ENCODE peak calls at places on chromosomes 16 and 17, in four cellular contexts. W is endothelial cell of umbilical vein, P is cardiac muscle cell, H is adrenal gland. T is an unnamed sample.

GRCh38 chr16:68786685-68787418 is 49.8 kb downstream of the CDH1 start:
- DNase-seq in H (no peak), W (no peak), P (no peak), T (peak; percentile 90)

GRCh38 chr16:73572135-73572534 is 524.2 kb upstream of the ZFHX3 start:
- DNase-seq in W (no peak), H (peak; percentile 95), P (peak; percentile 96), T (peak; percentile 37)

GRCh38 chr17:81032641-81033422 is 2.1 kb upstream of the BAIAP2 start:
- DNase-seq in H (no peak), P (no peak), W (no peak), T (no peak)

GRCh38 chr16:46691720-46692119 is 2.3 kb downstream of the ORC6 start:
- DNase-seq in P (no peak), W (peak; percentile 57), H (no peak), T (no peak)

GRCh38 chr17:41013606-41014005 is 4.7 kb upstream of the KRTAP3-1 start:
- DNase-seq in P (no peak), H (no peak), W (no peak), T (peak; percentile 49)

GRCh38 chr17:35734396-35734795 is 3.0 kb downstream of the RASL10B start:
- DNase-seq in P (no peak), H (no peak), W (no peak), T (no peak)

GRCh38 chr16:11257131-11257938 is 1.3 kb upstream of the SOCS1 start:
- DNase-seq in W (peak; percentile 79), P (peak; percentile 82), H (peak; percentile 86), T (peak; percentile 88)

GRCh38 chr16:26569793-26570192 is 496.9 kb upstream of the C16orf82 start:
- DNase-seq in W (no peak), H (peak; percentile 8), P (peak; percentile 19), T (no peak)

GRCh38 chr16:58649707-58650106 is 20.1 kb upstream of the CNOT1 start:
- DNase-seq in H (no peak), P (no peak), W (no peak), T (no peak)

DNA sequence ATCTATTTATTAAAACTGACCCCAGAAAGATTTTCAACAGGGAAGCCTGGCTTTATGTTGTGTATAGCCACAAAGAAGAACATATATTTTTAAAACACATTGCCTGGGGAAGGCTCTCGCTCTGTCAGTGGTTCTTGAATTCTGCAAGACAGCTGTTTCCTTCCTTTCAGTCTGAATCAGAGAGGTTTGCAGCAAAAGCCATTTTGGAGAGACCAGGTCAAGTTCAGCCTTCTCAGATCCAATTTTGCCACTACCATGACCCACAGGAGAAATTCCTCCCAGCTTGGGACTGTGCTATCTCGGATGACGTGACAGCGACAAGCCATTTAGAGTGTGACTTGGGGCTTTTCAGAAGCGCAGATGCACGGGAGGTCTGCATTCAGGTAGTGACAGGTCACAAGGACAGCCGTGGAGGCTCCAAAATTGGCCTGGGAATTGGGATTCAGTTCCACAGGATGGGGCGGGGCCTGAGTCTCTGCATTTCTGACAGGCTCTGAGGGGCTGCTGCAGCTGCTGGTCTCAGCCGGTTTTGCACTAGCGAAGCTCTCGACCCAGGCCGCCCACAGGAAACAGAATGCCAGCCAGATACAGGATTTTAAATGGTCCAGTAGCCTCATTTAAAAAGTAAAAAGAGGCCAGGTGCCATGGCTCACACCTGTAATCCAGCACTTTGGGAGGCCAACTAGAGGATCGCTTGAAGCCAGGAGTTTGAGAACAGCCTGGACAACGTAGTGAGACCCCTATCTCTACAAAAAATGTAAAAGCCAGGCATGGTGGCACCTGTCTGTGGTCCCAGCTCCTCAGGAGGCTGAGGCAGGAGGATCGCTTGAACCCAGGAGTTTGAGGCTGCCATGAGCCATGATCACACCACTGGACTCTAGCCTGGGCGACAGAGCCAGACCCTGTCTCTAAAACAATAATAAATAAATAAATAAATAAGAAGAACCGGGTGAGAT is 196.6 kb upstream of the CIBAR2 start:
- DNase-seq in P (no peak), H (no peak), W (peak; percentile 46), T (peak; percentile 70)
- H3K27ac ChIP-seq in P (peak overlapping the region; percentile 93), H (peak overlapping the region; percentile 6), W (no peak overlapping the region), T (peak overlapping the region; percentile 90)

DNA sequence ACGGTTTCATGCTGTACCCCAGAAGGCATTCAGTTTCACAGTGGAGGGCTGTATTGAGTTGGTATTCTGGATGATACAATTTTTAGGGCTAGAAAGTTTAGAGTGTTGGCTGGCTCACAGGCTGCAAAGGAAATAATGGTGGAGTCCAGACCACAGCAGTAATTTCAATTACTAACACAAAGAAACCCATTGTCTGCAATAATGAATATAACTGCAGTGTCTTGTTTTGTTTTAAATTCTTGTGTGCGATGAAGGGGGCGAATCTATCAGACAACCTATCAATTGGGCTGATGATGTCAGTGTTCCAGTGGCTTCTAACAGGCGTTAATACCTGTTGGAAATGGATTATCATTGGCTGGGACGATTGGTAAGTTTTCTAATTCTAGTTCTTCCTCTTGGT is 1.5 kb downstream of the SP2 start:
- DNase-seq in P (no peak), H (no peak), W (no peak), T (no peak)
- H3K4me3 ChIP-seq in P (peak overlapping the region; percentile 78), H (peak overlapping the region; percentile 75), W (peak overlapping the region; percentile 74), T (peak overlapping the region; percentile 94)

GRCh38 chr16:75624921-75625334 is 1.8 kb upstream of the ADAT1 start:
- DNase-seq in W (no peak), H (no peak), P (no peak), T (no peak)
- H3K27me3 ChIP-seq in W (no peaks in the 10 kb centered on the region), H (no peaks in the 10 kb centered on the region), P (no peaks in the 10 kb centered on the region), T (no peaks in the 10 kb centered on the region)

DNA sequence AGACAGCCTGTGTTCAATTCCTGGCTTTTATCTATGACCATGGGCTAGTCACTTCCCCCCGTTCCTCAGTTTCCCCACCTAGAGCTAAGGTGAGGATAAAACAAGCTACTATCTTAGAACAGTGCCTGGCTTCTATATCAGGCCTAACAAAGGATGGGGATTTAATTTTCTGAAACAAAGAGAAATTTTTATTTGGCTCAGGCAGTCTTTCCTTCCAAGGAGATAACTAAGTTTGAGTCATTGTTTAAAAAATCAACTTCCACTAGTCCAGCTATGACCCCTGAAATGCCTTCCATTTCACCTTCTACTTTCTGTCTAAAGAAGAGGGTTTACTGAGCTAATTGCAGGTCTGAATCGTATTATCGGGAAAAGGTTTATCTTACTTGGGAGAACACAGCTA is 99.0 kb downstream of the CMIP start:
- DNase-seq in W (peak; percentile 52), P (no peak), H (no peak), T (no peak)
- H3K27ac ChIP-seq in W (peak overlapping the region; percentile 40), P (no peak overlapping the region), H (peak overlapping the region; percentile 28), T (no peak overlapping the region)

GRCh38 chr16:75147968-75148310 is 385 bp upstream of the ZFP1 start:
- DNase-seq in W (no peak), H (no peak), P (no peak), T (no peak)
- H3K4me3 ChIP-seq in W (peak overlapping the region; percentile 71), H (peak overlapping the region; percentile 88), P (no peak overlapping the region), T (peak overlapping the region; percentile 98)

DNA sequence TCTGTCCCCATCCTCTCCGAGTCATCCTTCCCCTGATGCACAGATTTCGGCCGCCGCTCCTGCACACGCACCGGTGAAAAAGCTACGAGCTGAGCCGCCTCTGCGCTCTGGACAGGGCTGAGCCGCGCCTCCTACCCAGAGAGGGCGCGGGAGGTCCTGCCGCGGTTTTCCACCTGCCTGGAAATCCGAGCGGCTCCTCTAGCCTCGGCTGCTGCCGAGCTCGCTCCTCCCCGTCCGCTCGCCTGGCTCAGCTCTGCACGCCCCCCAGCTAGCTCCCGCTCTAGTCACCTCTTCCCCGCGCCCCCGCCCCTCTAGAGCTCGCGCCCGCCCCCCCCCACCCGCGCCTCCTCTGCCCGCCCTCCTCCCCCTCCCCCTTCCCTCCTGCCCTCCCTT is 198 bp upstream of the SHISA9 start:
- DNase-seq in H (no peak), W (no peak), P (peak; percentile 51), T (no peak)
- H3K27me3 ChIP-seq in H (peaks cover 39% of the 10 kb centered on the region), W (peaks cover 45% of the 10 kb centered on the region), P (peaks cover 85% of the 10 kb centered on the region), T (no peaks in the 10 kb centered on the region)

GRCh38 chr17:64747938-64748540 is 85.9 kb upstream of the SMURF2 start:
- DNase-seq in H (no peak), W (peak; percentile 81), P (no peak), T (no peak)

GRCh38 chr17:64739316-64740058 is 77.4 kb upstream of the SMURF2 start:
- DNase-seq in H (no peak), W (peak; percentile 73), P (peak; percentile 5), T (peak; percentile 50)

GRCh38 chr17:64736804-64737492 is 74.8 kb upstream of the SMURF2 start:
- DNase-seq in W (peak; percentile 75), P (no peak), H (peak; percentile 47), T (peak; percentile 52)

GRCh38 chr17:64741038-64741641 is 79.0 kb upstream of the SMURF2 start:
- DNase-seq in H (no peak), W (peak; percentile 90), P (no peak), T (peak; percentile 39)

DNA sequence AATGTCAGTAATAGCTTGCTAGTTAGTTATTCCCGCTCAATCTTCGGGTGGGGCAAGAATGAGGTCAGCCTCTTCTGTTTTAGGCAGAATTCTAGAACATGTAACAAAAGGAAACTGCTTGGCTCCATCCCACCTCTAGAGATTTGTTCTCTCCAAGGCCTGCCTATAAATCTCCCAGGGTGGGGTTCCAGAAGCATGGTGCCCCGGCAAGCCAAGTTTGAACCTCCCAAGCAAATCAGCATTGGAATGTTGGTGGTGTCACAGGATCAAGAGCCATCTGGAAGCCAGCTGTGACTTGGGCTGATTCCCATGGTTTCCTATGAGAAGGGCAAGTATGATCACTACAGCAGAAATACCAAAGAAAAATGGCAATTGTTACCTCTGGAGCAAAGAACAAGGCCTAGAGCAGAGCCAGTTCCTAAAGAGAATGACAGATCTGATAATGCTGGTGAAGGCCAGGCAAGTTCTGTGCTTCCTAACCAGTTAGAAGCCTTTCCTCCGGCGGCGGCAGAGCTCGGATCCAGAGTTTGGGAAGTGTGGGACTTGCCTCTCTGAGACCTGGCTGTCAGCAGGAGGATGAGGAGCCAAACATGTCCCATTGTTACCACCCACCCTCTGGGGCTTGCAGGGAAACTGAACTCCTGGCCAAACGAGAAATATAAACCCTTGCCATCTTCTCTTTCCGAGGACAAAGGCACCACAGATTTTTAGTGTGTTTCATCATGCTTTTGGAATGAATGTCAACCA is 80.0 kb upstream of the SMURF2 start:
- DNase-seq in H (no peak), P (no peak), W (peak; percentile 75), T (peak; percentile 24)
- H3K27ac ChIP-seq in H (no peak overlapping the region), P (no peak overlapping the region), W (peak overlapping the region; percentile 91), T (peak overlapping the region; percentile 54)

GRCh38 chr17:2755941-2756724 is 6.7 kb upstream of the CCDC92B start:
- DNase-seq in W (no peak), P (peak; percentile 74), H (no peak), T (peak; percentile 13)
- H3K4me3 ChIP-seq in W (no peak overlapping the region), P (peak overlapping the region; percentile 35), H (no peak overlapping the region), T (peak overlapping the region; percentile 21)

DNA sequence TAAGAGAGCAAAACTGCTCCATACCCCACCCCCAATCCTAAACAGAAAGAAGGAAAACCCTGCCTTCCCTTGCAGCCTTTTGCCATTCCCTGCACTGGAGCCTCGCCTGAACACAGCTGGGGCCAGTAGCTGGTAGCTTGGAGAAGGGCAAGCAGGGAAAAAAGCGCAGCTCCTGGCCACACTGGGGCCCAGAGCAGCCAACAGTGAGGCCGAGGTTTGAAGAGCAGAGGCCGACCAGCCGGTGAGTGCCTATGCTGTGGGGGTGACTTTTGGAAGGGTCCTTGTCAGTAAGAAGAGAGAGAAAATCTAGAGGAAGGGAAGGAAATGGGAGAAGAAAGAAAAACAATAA is 3.2 kb upstream of the HOXB9 start:
- DNase-seq in W (no peak), P (no peak), H (no peak), T (no peak)
- H3K27me3 ChIP-seq in W (peaks cover 63% of the 10 kb centered on the region), P (peaks cover 100% of the 10 kb centered on the region), H (peaks cover 99% of the 10 kb centered on the region), T (peaks cover 11% of the 10 kb centered on the region)